ENCODE peak calls at places on chromosomes 7 and 10, in ten cellular contexts. One of them, this sample, is unnamed.

GRCh38 chr10:19488592-19489280 is 327.5 kb upstream of the PLXDC2 start:
- DNase-seq in HCT116: no peak
- DNase-seq in IMR-90: no peak
- DNase-seq in K562: no peak
- DNase-seq in body of pancreas: peak
- DNase-seq in A549: no peak
- DNase-seq in adrenal gland: peak
- DNase-seq in endothelial cell of umbilical vein: no peak
- DNase-seq in gastrocnemius medialis: no peak
- DNase-seq in uterus: peak
- DNase-seq in this sample: peak

GRCh38 chr7:88465586-88465985 is 158.9 kb upstream of the STEAP4 start:
- DNase-seq in gastrocnemius medialis: no peak
- DNase-seq in uterus: no peak
- DNase-seq in HCT116: no peak
- DNase-seq in K562: no peak
- DNase-seq in adrenal gland: no peak
- DNase-seq in A549: no peak
- DNase-seq in body of pancreas: no peak
- DNase-seq in endothelial cell of umbilical vein: no peak
- DNase-seq in IMR-90: no peak
- DNase-seq in this sample: no peak

GRCh38 chr7:157897686-157898085 is 560.9 kb downstream of the DNAJB6 start:
- DNase-seq in adrenal gland: no peak
- DNase-seq in HCT116: no peak
- DNase-seq in uterus: no peak
- DNase-seq in body of pancreas: no peak
- DNase-seq in K562: no peak
- DNase-seq in endothelial cell of umbilical vein: no peak
- DNase-seq in A549: no peak
- DNase-seq in IMR-90: no peak
- DNase-seq in gastrocnemius medialis: no peak
- DNase-seq in this sample: no peak

GRCh38 chr7:95246935-95247370 is 77.4 kb downstream of the PON1 start:
- DNase-seq in gastrocnemius medialis: no peak
- DNase-seq in body of pancreas: peak
- DNase-seq in uterus: peak
- DNase-seq in adrenal gland: peak
- DNase-seq in HCT116: peak
- DNase-seq in A549: peak
- DNase-seq in endothelial cell of umbilical vein: peak
- DNase-seq in K562: peak
- DNase-seq in IMR-90: peak
- DNase-seq in this sample: peak

GRCh38 chr10:7281429-7281828 is 129.4 kb downstream of the SFMBT2 start:
- DNase-seq in uterus: no peak
- DNase-seq in gastrocnemius medialis: no peak
- DNase-seq in endothelial cell of umbilical vein: no peak
- DNase-seq in body of pancreas: no peak
- DNase-seq in IMR-90: no peak
- DNase-seq in K562: peak
- DNase-seq in A549: no peak
- DNase-seq in adrenal gland: no peak
- DNase-seq in HCT116: no peak
- DNase-seq in this sample: no peak

GRCh38 chr7:34066968-34067367 is 161.6 kb downstream of the BMPER start:
- DNase-seq in A549: no peak
- DNase-seq in HCT116: no peak
- DNase-seq in uterus: no peak
- DNase-seq in adrenal gland: no peak
- DNase-seq in endothelial cell of umbilical vein: no peak
- DNase-seq in IMR-90: no peak
- DNase-seq in gastrocnemius medialis: no peak
- DNase-seq in body of pancreas: no peak
- DNase-seq in K562: no peak
- DNase-seq in this sample: no peak

GRCh38 chr10:133455196-133455595 is 1.5 kb downstream of the SCART1 start:
- DNase-seq in HCT116: no peak
- DNase-seq in uterus: no peak
- DNase-seq in body of pancreas: no peak
- DNase-seq in A549: no peak
- DNase-seq in endothelial cell of umbilical vein: no peak
- DNase-seq in IMR-90: no peak
- DNase-seq in gastrocnemius medialis: no peak
- DNase-seq in adrenal gland: no peak
- DNase-seq in K562: no peak
- DNase-seq in this sample: no peak

GRCh38 chr7:149197675-149198074 is 2.3 kb downstream of the ZNF282 start:
- DNase-seq in adrenal gland: no peak
- DNase-seq in IMR-90: no peak
- DNase-seq in endothelial cell of umbilical vein: no peak
- DNase-seq in K562: no peak
- DNase-seq in A549: no peak
- DNase-seq in HCT116: no peak
- DNase-seq in gastrocnemius medialis: no peak
- DNase-seq in uterus: no peak
- DNase-seq in body of pancreas: no peak
- DNase-seq in this sample: no peak

DNA sequence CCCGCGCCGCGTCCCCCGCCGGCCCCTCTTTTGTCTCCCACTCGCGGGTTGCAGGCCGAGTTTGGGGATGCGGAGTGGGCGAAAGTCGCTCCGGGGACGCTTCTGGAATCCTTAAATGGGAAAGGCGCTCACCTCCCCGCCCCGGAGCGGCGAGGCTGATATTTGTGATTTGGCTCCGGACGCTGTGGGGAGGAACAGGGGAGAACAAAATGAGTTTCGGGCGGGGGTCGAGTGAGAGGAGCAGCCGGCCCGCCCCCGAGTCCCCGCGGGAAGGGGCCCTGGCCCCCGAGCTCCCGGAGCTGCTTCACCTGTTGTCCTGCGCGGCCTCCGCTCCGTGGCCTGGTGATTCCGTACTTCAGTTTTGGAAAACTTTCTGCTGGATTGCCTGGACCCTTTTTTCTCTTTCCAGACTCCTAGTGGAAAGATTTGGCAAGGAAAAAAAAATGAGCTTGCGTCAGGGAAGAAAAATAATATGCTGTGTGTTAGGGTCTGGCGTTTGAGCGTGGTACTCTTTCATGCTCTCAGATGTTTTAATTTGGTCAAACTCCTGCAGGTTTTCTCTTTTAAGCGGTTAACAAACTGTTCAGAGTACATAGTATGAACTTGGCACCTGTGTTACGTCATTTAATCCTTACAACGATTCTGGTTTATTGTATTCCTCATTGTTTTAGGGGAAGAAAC is 831 bp downstream of the BMPR1A start:
- DNase-seq in body of pancreas: peak
- DNase-seq in A549: peak
- DNase-seq in HCT116: peak
- DNase-seq in uterus: peak
- DNase-seq in gastrocnemius medialis: peak
- DNase-seq in endothelial cell of umbilical vein: no peak
- DNase-seq in IMR-90: peak
- DNase-seq in adrenal gland: peak
- DNase-seq in K562: no peak
- DNase-seq in this sample: peak
- TF ChIP-seq POLR2A in body of pancreas: no peak
- TF ChIP-seq POLR2A in A549: no peak
- TF ChIP-seq POLR2A in HCT116: no peak
- TF ChIP-seq POLR2A in uterus: no peak
- TF ChIP-seq POLR2A in gastrocnemius medialis: no peak
- TF ChIP-seq POLR2A in endothelial cell of umbilical vein: no peak
- TF ChIP-seq POLR2A in IMR-90: no peak
- TF ChIP-seq POLR2A in adrenal gland: no peak
- TF ChIP-seq POLR2A in K562: no peak
- TF ChIP-seq POLR2A in this sample: peak

GRCh38 chr10:60535427-60535826 is 145.8 kb upstream of the ANK3 start:
- DNase-seq in gastrocnemius medialis: no peak
- DNase-seq in A549: no peak
- DNase-seq in adrenal gland: no peak
- DNase-seq in HCT116: no peak
- DNase-seq in K562: no peak
- DNase-seq in body of pancreas: no peak
- DNase-seq in IMR-90: no peak
- DNase-seq in uterus: no peak
- DNase-seq in endothelial cell of umbilical vein: no peak
- DNase-seq in this sample: no peak

GRCh38 chr10:60536529-60537114 is 146.9 kb upstream of the ANK3 start:
- DNase-seq in IMR-90: peak
- DNase-seq in A549: peak
- DNase-seq in K562: no peak
- DNase-seq in gastrocnemius medialis: no peak
- DNase-seq in endothelial cell of umbilical vein: no peak
- DNase-seq in adrenal gland: no peak
- DNase-seq in uterus: no peak
- DNase-seq in body of pancreas: no peak
- DNase-seq in HCT116: peak
- DNase-seq in this sample: no peak

GRCh38 chr10:60532691-60533468 is 143.2 kb upstream of the ANK3 start:
- DNase-seq in endothelial cell of umbilical vein: no peak
- DNase-seq in HCT116: no peak
- DNase-seq in gastrocnemius medialis: no peak
- DNase-seq in adrenal gland: no peak
- DNase-seq in uterus: no peak
- DNase-seq in A549: no peak
- DNase-seq in body of pancreas: no peak
- DNase-seq in K562: no peak
- DNase-seq in IMR-90: no peak
- DNase-seq in this sample: no peak

GRCh38 chr10:60537697-60538096 is 148.0 kb upstream of the ANK3 start:
- DNase-seq in IMR-90: peak
- DNase-seq in endothelial cell of umbilical vein: no peak
- DNase-seq in A549: no peak
- DNase-seq in HCT116: peak
- DNase-seq in gastrocnemius medialis: no peak
- DNase-seq in uterus: no peak
- DNase-seq in K562: no peak
- DNase-seq in adrenal gland: no peak
- DNase-seq in body of pancreas: no peak
- DNase-seq in this sample: no peak

DNA sequence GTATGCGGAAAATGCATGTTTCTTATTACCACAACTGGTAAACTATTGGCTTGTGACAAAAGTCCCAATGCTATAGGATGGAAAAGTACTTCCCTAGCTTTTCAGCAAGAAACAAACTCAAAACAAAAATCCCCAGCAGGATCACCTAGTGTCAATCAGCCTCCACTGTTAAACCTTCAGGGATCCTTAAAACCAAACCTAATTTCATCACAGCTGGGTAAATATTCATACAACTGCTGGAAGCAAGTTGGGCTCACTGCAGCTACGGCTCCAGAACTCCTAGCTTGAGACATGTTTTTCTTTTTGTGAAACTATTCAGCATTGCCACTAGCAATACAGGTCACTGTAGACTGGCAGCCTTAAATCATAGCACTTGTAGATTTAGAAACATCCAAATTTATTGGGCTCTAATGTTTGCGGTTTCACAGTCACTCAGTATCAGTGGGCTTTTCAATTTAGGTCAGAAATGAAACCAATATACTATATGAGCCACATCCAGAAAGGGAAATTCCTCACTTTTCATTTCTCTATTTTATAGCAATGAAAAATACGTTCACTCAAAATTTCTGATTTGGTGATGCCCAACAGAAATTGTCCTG is 145.2 kb upstream of the ANK3 start:
- DNase-seq in IMR-90: no peak
- DNase-seq in K562: no peak
- DNase-seq in adrenal gland: no peak
- DNase-seq in gastrocnemius medialis: no peak
- DNase-seq in A549: no peak
- DNase-seq in endothelial cell of umbilical vein: no peak
- DNase-seq in HCT116: no peak
- DNase-seq in body of pancreas: no peak
- DNase-seq in uterus: no peak
- DNase-seq in this sample: no peak
- H3K27ac ChIP-seq in IMR-90: no peak
- H3K27ac ChIP-seq in K562: no peak
- H3K27ac ChIP-seq in adrenal gland: no peak
- H3K27ac ChIP-seq in gastrocnemius medialis: no peak
- H3K27ac ChIP-seq in A549: no peak
- H3K27ac ChIP-seq in endothelial cell of umbilical vein: no peak
- H3K27ac ChIP-seq in HCT116: no peak
- H3K27ac ChIP-seq in body of pancreas: no peak
- H3K27ac ChIP-seq in uterus: no peak
- H3K27ac ChIP-seq in this sample: no peak

DNA sequence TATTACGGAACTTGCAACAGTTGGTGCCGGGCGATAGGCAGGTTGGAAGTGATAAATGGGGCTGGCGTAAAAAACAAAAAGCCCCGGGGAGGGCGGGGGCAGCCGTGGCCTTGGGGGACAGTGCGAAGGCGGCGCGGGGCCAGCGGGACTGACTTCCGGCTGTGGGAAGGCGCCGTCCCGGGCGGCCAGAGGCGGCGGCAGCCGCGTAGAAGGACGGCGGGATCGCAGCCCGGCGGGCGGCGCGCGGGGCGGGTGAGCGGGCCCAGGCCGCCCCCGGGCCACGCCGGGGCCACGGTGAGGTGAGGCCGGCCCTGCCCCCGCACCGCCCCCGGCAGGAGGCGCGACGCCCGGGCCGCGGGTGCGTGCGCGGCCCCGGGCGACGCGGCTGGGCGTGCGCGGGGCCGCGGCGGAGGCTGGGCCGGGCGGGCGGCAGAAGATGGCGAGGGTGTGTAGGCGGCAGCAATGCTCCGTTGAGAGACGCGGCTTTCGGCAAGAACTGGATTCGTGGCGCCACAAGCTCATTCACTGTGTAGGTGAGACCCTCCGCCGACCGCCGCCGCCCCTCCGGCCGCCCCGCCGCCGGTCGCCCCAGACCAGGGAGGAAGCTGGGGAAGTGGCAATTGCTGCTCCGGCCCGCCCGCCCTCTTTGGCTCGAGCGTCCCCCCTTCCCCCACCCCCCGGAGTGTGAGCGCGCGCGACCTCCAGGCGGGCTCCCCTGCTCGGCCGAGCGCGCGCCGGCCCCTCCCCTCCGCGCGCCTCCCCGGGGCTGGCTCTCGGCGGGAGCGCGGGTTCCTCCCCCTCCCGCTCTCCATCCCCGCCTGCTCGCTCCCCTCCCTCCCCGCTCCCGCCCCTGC is at the start of gene LCOR:
- DNase-seq in IMR-90: peak
- DNase-seq in adrenal gland: peak
- DNase-seq in body of pancreas: peak
- DNase-seq in gastrocnemius medialis: peak
- DNase-seq in uterus: peak
- DNase-seq in K562: peak
- DNase-seq in A549: peak
- DNase-seq in HCT116: peak
- DNase-seq in endothelial cell of umbilical vein: peak
- DNase-seq in this sample: peak
- TF ChIP-seq POLR2A in IMR-90: peak
- TF ChIP-seq POLR2A in adrenal gland: peak
- TF ChIP-seq POLR2A in body of pancreas: peak
- TF ChIP-seq POLR2A in gastrocnemius medialis: peak
- TF ChIP-seq POLR2A in uterus: peak
- TF ChIP-seq POLR2A in K562: peak
- TF ChIP-seq POLR2A in A549: peak
- TF ChIP-seq POLR2A in HCT116: peak
- TF ChIP-seq POLR2A in endothelial cell of umbilical vein: peak
- TF ChIP-seq POLR2A in this sample: peak

DNA sequence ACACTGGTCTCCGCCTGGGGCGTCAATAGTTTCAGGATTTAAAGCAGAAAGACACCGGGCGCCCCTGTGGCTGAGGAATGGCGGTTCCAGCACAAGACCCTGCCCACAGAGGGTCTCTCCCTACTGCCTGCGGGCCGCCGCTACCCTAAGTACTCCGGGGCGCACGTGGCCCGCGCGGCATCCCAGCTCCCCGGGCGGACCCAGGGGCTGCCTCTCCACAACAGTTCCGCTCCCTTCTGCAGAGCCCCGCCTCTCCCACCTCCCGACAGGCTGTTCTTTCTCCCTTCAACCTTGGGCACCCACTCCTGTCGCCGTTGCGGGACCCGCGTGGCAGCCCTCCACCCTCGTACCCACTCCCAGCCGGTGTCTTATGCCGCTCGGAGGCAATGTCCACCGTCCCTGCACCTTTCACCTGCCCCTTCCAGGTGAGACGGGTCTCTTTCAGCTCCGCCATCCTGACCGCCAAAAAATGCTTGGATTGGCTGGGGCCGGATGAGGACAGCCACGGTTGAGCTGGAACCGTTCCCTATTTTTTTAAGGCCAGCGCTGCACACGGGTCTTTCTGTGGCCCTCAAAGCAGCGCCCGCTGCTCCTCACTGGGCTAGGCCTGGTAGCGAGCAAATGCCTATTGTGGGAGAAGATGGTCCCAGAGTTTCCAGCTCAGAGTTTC is 1.6 kb upstream of the NKX2-3 start:
- DNase-seq in A549: no peak
- DNase-seq in body of pancreas: no peak
- DNase-seq in K562: no peak
- DNase-seq in HCT116: no peak
- DNase-seq in uterus: no peak
- DNase-seq in endothelial cell of umbilical vein: no peak
- DNase-seq in IMR-90: no peak
- DNase-seq in adrenal gland: no peak
- DNase-seq in gastrocnemius medialis: no peak
- DNase-seq in this sample: no peak
- H3K27ac ChIP-seq in A549: no peak
- H3K27ac ChIP-seq in body of pancreas: no peak
- H3K27ac ChIP-seq in K562: no peak
- H3K27ac ChIP-seq in HCT116: no peak
- H3K27ac ChIP-seq in uterus: no peak
- H3K27ac ChIP-seq in endothelial cell of umbilical vein: no peak
- H3K27ac ChIP-seq in IMR-90: no peak
- H3K27ac ChIP-seq in adrenal gland: no peak
- H3K27ac ChIP-seq in gastrocnemius medialis: no peak
- H3K27ac ChIP-seq in this sample: no peak

This sample was measured in thyroid gland.